ENCODE peak calls at places on chromosomes 2 and 18, in ten cellular contexts. One of them, this sample, is unnamed.

GRCh38 chr2:140880573-140880972 is 1250.2 kb downstream of the LRP1B start:
- DNase-seq in amniotic epithelial cell: no peak
- DNase-seq in activated effector memory CD4-positive, alpha-beta T cell treated with anti-CD3 and anti-CD28 coated beads, Interleukin-2, amount 50 U/mL, for 16 hours: no peak
- DNase-seq in activated T-helper 1 cell treated with anti-CD3 and anti-CD28 coated beads, Interleukin-2, amount 50 U/mL, for 16 hours: no peak
- DNase-seq in GF-D8: no peak
- DNase-seq in myocyte: no peak
- DNase-seq in activated CD4-positive, CD25-positive, alpha-beta regulatory T cell treated with anti-CD3 and anti-CD28 coated beads, Interleukin-2, amount 50 U/mL, for 16 hours: no peak
- DNase-seq in NCI-H82: no peak
- DNase-seq in HuH-7.5: no peak
- DNase-seq in choroid plexus epithelial cell: peak
- DNase-seq in this sample: no peak

GRCh38 chr2:204108301-204108700 is 171.7 kb downstream of the ICOS start:
- DNase-seq in amniotic epithelial cell: no peak
- DNase-seq in activated effector memory CD4-positive, alpha-beta T cell treated with anti-CD3 and anti-CD28 coated beads, Interleukin-2, amount 50 U/mL, for 16 hours: peak
- DNase-seq in activated T-helper 1 cell treated with anti-CD3 and anti-CD28 coated beads, Interleukin-2, amount 50 U/mL, for 16 hours: no peak
- DNase-seq in GF-D8: no peak
- DNase-seq in myocyte: peak
- DNase-seq in activated CD4-positive, CD25-positive, alpha-beta regulatory T cell treated with anti-CD3 and anti-CD28 coated beads, Interleukin-2, amount 50 U/mL, for 16 hours: no peak
- DNase-seq in NCI-H82: peak
- DNase-seq in HuH-7.5: peak
- DNase-seq in choroid plexus epithelial cell: peak
- DNase-seq in this sample: peak

GRCh38 chr2:219731173-219731572 is 103.7 kb downstream of the SLC4A3 start:
- DNase-seq in amniotic epithelial cell: peak
- DNase-seq in activated effector memory CD4-positive, alpha-beta T cell treated with anti-CD3 and anti-CD28 coated beads, Interleukin-2, amount 50 U/mL, for 16 hours: no peak
- DNase-seq in activated T-helper 1 cell treated with anti-CD3 and anti-CD28 coated beads, Interleukin-2, amount 50 U/mL, for 16 hours: no peak
- DNase-seq in GF-D8: no peak
- DNase-seq in myocyte: no peak
- DNase-seq in activated CD4-positive, CD25-positive, alpha-beta regulatory T cell treated with anti-CD3 and anti-CD28 coated beads, Interleukin-2, amount 50 U/mL, for 16 hours: no peak
- DNase-seq in NCI-H82: no peak
- DNase-seq in HuH-7.5: no peak
- DNase-seq in choroid plexus epithelial cell: no peak
- DNase-seq in this sample: no peak

GRCh38 chr2:202104286-202104870 is 31.3 kb downstream of the KIAA2012 start:
- DNase-seq in amniotic epithelial cell: peak
- DNase-seq in activated effector memory CD4-positive, alpha-beta T cell treated with anti-CD3 and anti-CD28 coated beads, Interleukin-2, amount 50 U/mL, for 16 hours: peak
- DNase-seq in activated T-helper 1 cell treated with anti-CD3 and anti-CD28 coated beads, Interleukin-2, amount 50 U/mL, for 16 hours: no peak
- DNase-seq in GF-D8: no peak
- DNase-seq in myocyte: peak
- DNase-seq in activated CD4-positive, CD25-positive, alpha-beta regulatory T cell treated with anti-CD3 and anti-CD28 coated beads, Interleukin-2, amount 50 U/mL, for 16 hours: no peak
- DNase-seq in NCI-H82: peak
- DNase-seq in HuH-7.5: peak
- DNase-seq in choroid plexus epithelial cell: peak
- DNase-seq in this sample: peak

GRCh38 chr2:55059793-55060192 is 9.5 kb upstream of the RTN4 start:
- DNase-seq in amniotic epithelial cell: no peak
- DNase-seq in activated effector memory CD4-positive, alpha-beta T cell treated with anti-CD3 and anti-CD28 coated beads, Interleukin-2, amount 50 U/mL, for 16 hours: no peak
- DNase-seq in activated T-helper 1 cell treated with anti-CD3 and anti-CD28 coated beads, Interleukin-2, amount 50 U/mL, for 16 hours: no peak
- DNase-seq in GF-D8: no peak
- DNase-seq in myocyte: no peak
- DNase-seq in activated CD4-positive, CD25-positive, alpha-beta regulatory T cell treated with anti-CD3 and anti-CD28 coated beads, Interleukin-2, amount 50 U/mL, for 16 hours: no peak
- DNase-seq in NCI-H82: no peak
- DNase-seq in HuH-7.5: no peak
- DNase-seq in choroid plexus epithelial cell: no peak
- DNase-seq in this sample: no peak

GRCh38 chr2:57141269-57141668 is 905.3 kb upstream of the VRK2 start:
- DNase-seq in amniotic epithelial cell: no peak
- DNase-seq in activated effector memory CD4-positive, alpha-beta T cell treated with anti-CD3 and anti-CD28 coated beads, Interleukin-2, amount 50 U/mL, for 16 hours: no peak
- DNase-seq in activated T-helper 1 cell treated with anti-CD3 and anti-CD28 coated beads, Interleukin-2, amount 50 U/mL, for 16 hours: no peak
- DNase-seq in GF-D8: no peak
- DNase-seq in myocyte: peak
- DNase-seq in activated CD4-positive, CD25-positive, alpha-beta regulatory T cell treated with anti-CD3 and anti-CD28 coated beads, Interleukin-2, amount 50 U/mL, for 16 hours: no peak
- DNase-seq in NCI-H82: no peak
- DNase-seq in HuH-7.5: no peak
- DNase-seq in choroid plexus epithelial cell: peak
- DNase-seq in this sample: no peak

GRCh38 chr18:8856769-8857393 is 151.5 kb downstream of the MTCL1 start:
- DNase-seq in amniotic epithelial cell: no peak
- DNase-seq in activated effector memory CD4-positive, alpha-beta T cell treated with anti-CD3 and anti-CD28 coated beads, Interleukin-2, amount 50 U/mL, for 16 hours: no peak
- DNase-seq in activated T-helper 1 cell treated with anti-CD3 and anti-CD28 coated beads, Interleukin-2, amount 50 U/mL, for 16 hours: no peak
- DNase-seq in GF-D8: no peak
- DNase-seq in myocyte: no peak
- DNase-seq in activated CD4-positive, CD25-positive, alpha-beta regulatory T cell treated with anti-CD3 and anti-CD28 coated beads, Interleukin-2, amount 50 U/mL, for 16 hours: no peak
- DNase-seq in NCI-H82: no peak
- DNase-seq in HuH-7.5: no peak
- DNase-seq in choroid plexus epithelial cell: no peak
- DNase-seq in this sample: no peak

GRCh38 chr2:32003791-32004190 is 7.0 kb downstream of the MEMO1 start:
- DNase-seq in amniotic epithelial cell: no peak
- DNase-seq in activated effector memory CD4-positive, alpha-beta T cell treated with anti-CD3 and anti-CD28 coated beads, Interleukin-2, amount 50 U/mL, for 16 hours: peak
- DNase-seq in activated T-helper 1 cell treated with anti-CD3 and anti-CD28 coated beads, Interleukin-2, amount 50 U/mL, for 16 hours: no peak
- DNase-seq in GF-D8: no peak
- DNase-seq in myocyte: no peak
- DNase-seq in activated CD4-positive, CD25-positive, alpha-beta regulatory T cell treated with anti-CD3 and anti-CD28 coated beads, Interleukin-2, amount 50 U/mL, for 16 hours: no peak
- DNase-seq in NCI-H82: no peak
- DNase-seq in HuH-7.5: no peak
- DNase-seq in choroid plexus epithelial cell: no peak
- DNase-seq in this sample: no peak

GRCh38 chr2:235803028-235803427 is 309.2 kb downstream of the AGAP1 start:
- DNase-seq in amniotic epithelial cell: peak
- DNase-seq in activated effector memory CD4-positive, alpha-beta T cell treated with anti-CD3 and anti-CD28 coated beads, Interleukin-2, amount 50 U/mL, for 16 hours: no peak
- DNase-seq in activated T-helper 1 cell treated with anti-CD3 and anti-CD28 coated beads, Interleukin-2, amount 50 U/mL, for 16 hours: no peak
- DNase-seq in GF-D8: no peak
- DNase-seq in myocyte: no peak
- DNase-seq in activated CD4-positive, CD25-positive, alpha-beta regulatory T cell treated with anti-CD3 and anti-CD28 coated beads, Interleukin-2, amount 50 U/mL, for 16 hours: no peak
- DNase-seq in NCI-H82: no peak
- DNase-seq in HuH-7.5: no peak
- DNase-seq in choroid plexus epithelial cell: peak
- DNase-seq in this sample: no peak

GRCh38 chr2:212770240-212770639 is 231.6 kb upstream of the ERBB4 start:
- DNase-seq in amniotic epithelial cell: no peak
- DNase-seq in activated effector memory CD4-positive, alpha-beta T cell treated with anti-CD3 and anti-CD28 coated beads, Interleukin-2, amount 50 U/mL, for 16 hours: no peak
- DNase-seq in activated T-helper 1 cell treated with anti-CD3 and anti-CD28 coated beads, Interleukin-2, amount 50 U/mL, for 16 hours: no peak
- DNase-seq in GF-D8: no peak
- DNase-seq in myocyte: no peak
- DNase-seq in activated CD4-positive, CD25-positive, alpha-beta regulatory T cell treated with anti-CD3 and anti-CD28 coated beads, Interleukin-2, amount 50 U/mL, for 16 hours: no peak
- DNase-seq in NCI-H82: no peak
- DNase-seq in HuH-7.5: no peak
- DNase-seq in choroid plexus epithelial cell: no peak
- DNase-seq in this sample: no peak

GRCh38 chr2:188485496-188485895 is 193.8 kb downstream of the GULP1 start:
- DNase-seq in amniotic epithelial cell: peak
- DNase-seq in activated effector memory CD4-positive, alpha-beta T cell treated with anti-CD3 and anti-CD28 coated beads, Interleukin-2, amount 50 U/mL, for 16 hours: no peak
- DNase-seq in activated T-helper 1 cell treated with anti-CD3 and anti-CD28 coated beads, Interleukin-2, amount 50 U/mL, for 16 hours: no peak
- DNase-seq in GF-D8: no peak
- DNase-seq in myocyte: peak
- DNase-seq in activated CD4-positive, CD25-positive, alpha-beta regulatory T cell treated with anti-CD3 and anti-CD28 coated beads, Interleukin-2, amount 50 U/mL, for 16 hours: no peak
- DNase-seq in NCI-H82: no peak
- DNase-seq in HuH-7.5: no peak
- DNase-seq in choroid plexus epithelial cell: no peak
- DNase-seq in this sample: no peak

GRCh38 chr18:36372902-36373301 is 75.4 kb downstream of the FHOD3 start:
- DNase-seq in amniotic epithelial cell: peak
- DNase-seq in activated effector memory CD4-positive, alpha-beta T cell treated with anti-CD3 and anti-CD28 coated beads, Interleukin-2, amount 50 U/mL, for 16 hours: no peak
- DNase-seq in activated T-helper 1 cell treated with anti-CD3 and anti-CD28 coated beads, Interleukin-2, amount 50 U/mL, for 16 hours: no peak
- DNase-seq in GF-D8: peak
- DNase-seq in myocyte: peak
- DNase-seq in activated CD4-positive, CD25-positive, alpha-beta regulatory T cell treated with anti-CD3 and anti-CD28 coated beads, Interleukin-2, amount 50 U/mL, for 16 hours: no peak
- DNase-seq in NCI-H82: no peak
- DNase-seq in HuH-7.5: no peak
- DNase-seq in choroid plexus epithelial cell: peak
- DNase-seq in this sample: no peak

GRCh38 chr18:55189972-55190371 is 230.7 kb upstream of the CCDC68 start:
- DNase-seq in amniotic epithelial cell: no peak
- DNase-seq in activated effector memory CD4-positive, alpha-beta T cell treated with anti-CD3 and anti-CD28 coated beads, Interleukin-2, amount 50 U/mL, for 16 hours: no peak
- DNase-seq in activated T-helper 1 cell treated with anti-CD3 and anti-CD28 coated beads, Interleukin-2, amount 50 U/mL, for 16 hours: no peak
- DNase-seq in GF-D8: no peak
- DNase-seq in myocyte: no peak
- DNase-seq in activated CD4-positive, CD25-positive, alpha-beta regulatory T cell treated with anti-CD3 and anti-CD28 coated beads, Interleukin-2, amount 50 U/mL, for 16 hours: no peak
- DNase-seq in NCI-H82: peak
- DNase-seq in HuH-7.5: no peak
- DNase-seq in choroid plexus epithelial cell: no peak
- DNase-seq in this sample: no peak

GRCh38 chr2:229313591-229313990 is 42.5 kb upstream of the PID1 start:
- DNase-seq in amniotic epithelial cell: peak
- DNase-seq in activated effector memory CD4-positive, alpha-beta T cell treated with anti-CD3 and anti-CD28 coated beads, Interleukin-2, amount 50 U/mL, for 16 hours: no peak
- DNase-seq in activated T-helper 1 cell treated with anti-CD3 and anti-CD28 coated beads, Interleukin-2, amount 50 U/mL, for 16 hours: no peak
- DNase-seq in GF-D8: no peak
- DNase-seq in myocyte: peak
- DNase-seq in activated CD4-positive, CD25-positive, alpha-beta regulatory T cell treated with anti-CD3 and anti-CD28 coated beads, Interleukin-2, amount 50 U/mL, for 16 hours: no peak
- DNase-seq in NCI-H82: no peak
- DNase-seq in HuH-7.5: no peak
- DNase-seq in choroid plexus epithelial cell: peak
- DNase-seq in this sample: no peak

GRCh38 chr2:1769703-1770422 is 25.5 kb upstream of the PXDN start:
- DNase-seq in amniotic epithelial cell: peak
- DNase-seq in activated effector memory CD4-positive, alpha-beta T cell treated with anti-CD3 and anti-CD28 coated beads, Interleukin-2, amount 50 U/mL, for 16 hours: peak
- DNase-seq in activated T-helper 1 cell treated with anti-CD3 and anti-CD28 coated beads, Interleukin-2, amount 50 U/mL, for 16 hours: no peak
- DNase-seq in GF-D8: no peak
- DNase-seq in myocyte: peak
- DNase-seq in activated CD4-positive, CD25-positive, alpha-beta regulatory T cell treated with anti-CD3 and anti-CD28 coated beads, Interleukin-2, amount 50 U/mL, for 16 hours: peak
- DNase-seq in NCI-H82: peak
- DNase-seq in HuH-7.5: peak
- DNase-seq in choroid plexus epithelial cell: peak
- DNase-seq in this sample: peak

GRCh38 chr18:13558132-13558531 is 168.2 kb downstream of the FAM210A start:
- DNase-seq in amniotic epithelial cell: peak
- DNase-seq in activated effector memory CD4-positive, alpha-beta T cell treated with anti-CD3 and anti-CD28 coated beads, Interleukin-2, amount 50 U/mL, for 16 hours: no peak
- DNase-seq in activated T-helper 1 cell treated with anti-CD3 and anti-CD28 coated beads, Interleukin-2, amount 50 U/mL, for 16 hours: no peak
- DNase-seq in GF-D8: no peak
- DNase-seq in myocyte: peak
- DNase-seq in activated CD4-positive, CD25-positive, alpha-beta regulatory T cell treated with anti-CD3 and anti-CD28 coated beads, Interleukin-2, amount 50 U/mL, for 16 hours: no peak
- DNase-seq in NCI-H82: peak
- DNase-seq in HuH-7.5: peak
- DNase-seq in choroid plexus epithelial cell: peak
- DNase-seq in this sample: peak

GRCh38 chr18:74806700-74807416 is 209.2 kb downstream of the ZNF407 start:
- DNase-seq in amniotic epithelial cell: peak
- DNase-seq in activated effector memory CD4-positive, alpha-beta T cell treated with anti-CD3 and anti-CD28 coated beads, Interleukin-2, amount 50 U/mL, for 16 hours: no peak
- DNase-seq in activated T-helper 1 cell treated with anti-CD3 and anti-CD28 coated beads, Interleukin-2, amount 50 U/mL, for 16 hours: no peak
- DNase-seq in GF-D8: no peak
- DNase-seq in myocyte: peak
- DNase-seq in activated CD4-positive, CD25-positive, alpha-beta regulatory T cell treated with anti-CD3 and anti-CD28 coated beads, Interleukin-2, amount 50 U/mL, for 16 hours: no peak
- DNase-seq in NCI-H82: no peak
- DNase-seq in HuH-7.5: no peak
- DNase-seq in choroid plexus epithelial cell: peak
- DNase-seq in this sample: peak

GRCh38 chr2:153819501-153819900 is 52.2 kb upstream of the GALNT13 start:
- DNase-seq in amniotic epithelial cell: peak
- DNase-seq in activated effector memory CD4-positive, alpha-beta T cell treated with anti-CD3 and anti-CD28 coated beads, Interleukin-2, amount 50 U/mL, for 16 hours: no peak
- DNase-seq in activated T-helper 1 cell treated with anti-CD3 and anti-CD28 coated beads, Interleukin-2, amount 50 U/mL, for 16 hours: no peak
- DNase-seq in GF-D8: no peak
- DNase-seq in myocyte: no peak
- DNase-seq in activated CD4-positive, CD25-positive, alpha-beta regulatory T cell treated with anti-CD3 and anti-CD28 coated beads, Interleukin-2, amount 50 U/mL, for 16 hours: no peak
- DNase-seq in NCI-H82: peak
- DNase-seq in HuH-7.5: no peak
- DNase-seq in choroid plexus epithelial cell: no peak
- DNase-seq in this sample: no peak

GRCh38 chr2:14492920-14493503 is 139.5 kb upstream of the LRATD1 start:
- DNase-seq in amniotic epithelial cell: peak
- DNase-seq in activated effector memory CD4-positive, alpha-beta T cell treated with anti-CD3 and anti-CD28 coated beads, Interleukin-2, amount 50 U/mL, for 16 hours: no peak
- DNase-seq in activated T-helper 1 cell treated with anti-CD3 and anti-CD28 coated beads, Interleukin-2, amount 50 U/mL, for 16 hours: no peak
- DNase-seq in GF-D8: no peak
- DNase-seq in myocyte: peak
- DNase-seq in activated CD4-positive, CD25-positive, alpha-beta regulatory T cell treated with anti-CD3 and anti-CD28 coated beads, Interleukin-2, amount 50 U/mL, for 16 hours: no peak
- DNase-seq in NCI-H82: no peak
- DNase-seq in HuH-7.5: no peak
- DNase-seq in choroid plexus epithelial cell: peak
- DNase-seq in this sample: no peak

GRCh38 chr2:135688978-135689377 is 52.7 kb upstream of the UBXN4 start:
- DNase-seq in amniotic epithelial cell: no peak
- DNase-seq in activated effector memory CD4-positive, alpha-beta T cell treated with anti-CD3 and anti-CD28 coated beads, Interleukin-2, amount 50 U/mL, for 16 hours: no peak
- DNase-seq in activated T-helper 1 cell treated with anti-CD3 and anti-CD28 coated beads, Interleukin-2, amount 50 U/mL, for 16 hours: no peak
- DNase-seq in GF-D8: no peak
- DNase-seq in myocyte: no peak
- DNase-seq in activated CD4-positive, CD25-positive, alpha-beta regulatory T cell treated with anti-CD3 and anti-CD28 coated beads, Interleukin-2, amount 50 U/mL, for 16 hours: no peak
- DNase-seq in NCI-H82: no peak
- DNase-seq in HuH-7.5: no peak
- DNase-seq in choroid plexus epithelial cell: no peak
- DNase-seq in this sample: no peak

GRCh38 chr2:117714761-117715160 is 99.7 kb upstream of the DDX18 start:
- DNase-seq in amniotic epithelial cell: no peak
- DNase-seq in activated effector memory CD4-positive, alpha-beta T cell treated with anti-CD3 and anti-CD28 coated beads, Interleukin-2, amount 50 U/mL, for 16 hours: no peak
- DNase-seq in activated T-helper 1 cell treated with anti-CD3 and anti-CD28 coated beads, Interleukin-2, amount 50 U/mL, for 16 hours: no peak
- DNase-seq in GF-D8: no peak
- DNase-seq in myocyte: no peak
- DNase-seq in activated CD4-positive, CD25-positive, alpha-beta regulatory T cell treated with anti-CD3 and anti-CD28 coated beads, Interleukin-2, amount 50 U/mL, for 16 hours: no peak
- DNase-seq in NCI-H82: no peak
- DNase-seq in HuH-7.5: no peak
- DNase-seq in choroid plexus epithelial cell: no peak
- DNase-seq in this sample: no peak

GRCh38 chr2:167052825-167053224 is 164.5 kb downstream of the XIRP2 start:
- DNase-seq in amniotic epithelial cell: peak
- DNase-seq in activated effector memory CD4-positive, alpha-beta T cell treated with anti-CD3 and anti-CD28 coated beads, Interleukin-2, amount 50 U/mL, for 16 hours: no peak
- DNase-seq in activated T-helper 1 cell treated with anti-CD3 and anti-CD28 coated beads, Interleukin-2, amount 50 U/mL, for 16 hours: no peak
- DNase-seq in GF-D8: no peak
- DNase-seq in myocyte: peak
- DNase-seq in activated CD4-positive, CD25-positive, alpha-beta regulatory T cell treated with anti-CD3 and anti-CD28 coated beads, Interleukin-2, amount 50 U/mL, for 16 hours: no peak
- DNase-seq in NCI-H82: no peak
- DNase-seq in HuH-7.5: no peak
- DNase-seq in choroid plexus epithelial cell: peak
- DNase-seq in this sample: peak

GRCh38 chr2:183078163-183078466 is 432 bp upstream of the DUSP19 start:
- DNase-seq in amniotic epithelial cell: no peak
- DNase-seq in activated effector memory CD4-positive, alpha-beta T cell treated with anti-CD3 and anti-CD28 coated beads, Interleukin-2, amount 50 U/mL, for 16 hours: peak
- DNase-seq in activated T-helper 1 cell treated with anti-CD3 and anti-CD28 coated beads, Interleukin-2, amount 50 U/mL, for 16 hours: no peak
- DNase-seq in GF-D8: no peak
- DNase-seq in myocyte: no peak
- DNase-seq in activated CD4-positive, CD25-positive, alpha-beta regulatory T cell treated with anti-CD3 and anti-CD28 coated beads, Interleukin-2, amount 50 U/mL, for 16 hours: no peak
- DNase-seq in NCI-H82: no peak
- DNase-seq in HuH-7.5: peak
- DNase-seq in choroid plexus epithelial cell: no peak
- DNase-seq in this sample: no peak

GRCh38 chr18:35024965-35025364 is 16.2 kb upstream of the MAPRE2 start:
- DNase-seq in amniotic epithelial cell: peak
- DNase-seq in activated effector memory CD4-positive, alpha-beta T cell treated with anti-CD3 and anti-CD28 coated beads, Interleukin-2, amount 50 U/mL, for 16 hours: no peak
- DNase-seq in activated T-helper 1 cell treated with anti-CD3 and anti-CD28 coated beads, Interleukin-2, amount 50 U/mL, for 16 hours: no peak
- DNase-seq in GF-D8: no peak
- DNase-seq in myocyte: peak
- DNase-seq in activated CD4-positive, CD25-positive, alpha-beta regulatory T cell treated with anti-CD3 and anti-CD28 coated beads, Interleukin-2, amount 50 U/mL, for 16 hours: no peak
- DNase-seq in NCI-H82: no peak
- DNase-seq in HuH-7.5: no peak
- DNase-seq in choroid plexus epithelial cell: peak
- DNase-seq in this sample: no peak

GRCh38 chr2:43196773-43197567 is 29.4 kb downstream of the ZFP36L2 start:
- DNase-seq in amniotic epithelial cell: peak
- DNase-seq in activated effector memory CD4-positive, alpha-beta T cell treated with anti-CD3 and anti-CD28 coated beads, Interleukin-2, amount 50 U/mL, for 16 hours: no peak
- DNase-seq in activated T-helper 1 cell treated with anti-CD3 and anti-CD28 coated beads, Interleukin-2, amount 50 U/mL, for 16 hours: no peak
- DNase-seq in GF-D8: no peak
- DNase-seq in myocyte: no peak
- DNase-seq in activated CD4-positive, CD25-positive, alpha-beta regulatory T cell treated with anti-CD3 and anti-CD28 coated beads, Interleukin-2, amount 50 U/mL, for 16 hours: no peak
- DNase-seq in NCI-H82: no peak
- DNase-seq in HuH-7.5: no peak
- DNase-seq in choroid plexus epithelial cell: no peak
- DNase-seq in this sample: no peak

GRCh38 chr2:70837980-70838379 is 2.4 kb upstream of the CD207 start:
- DNase-seq in amniotic epithelial cell: no peak
- DNase-seq in activated effector memory CD4-positive, alpha-beta T cell treated with anti-CD3 and anti-CD28 coated beads, Interleukin-2, amount 50 U/mL, for 16 hours: no peak
- DNase-seq in activated T-helper 1 cell treated with anti-CD3 and anti-CD28 coated beads, Interleukin-2, amount 50 U/mL, for 16 hours: no peak
- DNase-seq in GF-D8: no peak
- DNase-seq in myocyte: no peak
- DNase-seq in activated CD4-positive, CD25-positive, alpha-beta regulatory T cell treated with anti-CD3 and anti-CD28 coated beads, Interleukin-2, amount 50 U/mL, for 16 hours: no peak
- DNase-seq in NCI-H82: no peak
- DNase-seq in HuH-7.5: no peak
- DNase-seq in choroid plexus epithelial cell: no peak
- DNase-seq in this sample: no peak

GRCh38 chr2:134668821-134669220 is 50.0 kb downstream of the TMEM163 start:
- DNase-seq in amniotic epithelial cell: no peak
- DNase-seq in activated effector memory CD4-positive, alpha-beta T cell treated with anti-CD3 and anti-CD28 coated beads, Interleukin-2, amount 50 U/mL, for 16 hours: peak
- DNase-seq in activated T-helper 1 cell treated with anti-CD3 and anti-CD28 coated beads, Interleukin-2, amount 50 U/mL, for 16 hours: peak
- DNase-seq in GF-D8: no peak
- DNase-seq in myocyte: no peak
- DNase-seq in activated CD4-positive, CD25-positive, alpha-beta regulatory T cell treated with anti-CD3 and anti-CD28 coated beads, Interleukin-2, amount 50 U/mL, for 16 hours: no peak
- DNase-seq in NCI-H82: no peak
- DNase-seq in HuH-7.5: no peak
- DNase-seq in choroid plexus epithelial cell: no peak
- DNase-seq in this sample: peak

GRCh38 chr2:100603945-100604633 is 41.3 kb downstream of the PDCL3 start:
- DNase-seq in amniotic epithelial cell: no peak
- DNase-seq in activated effector memory CD4-positive, alpha-beta T cell treated with anti-CD3 and anti-CD28 coated beads, Interleukin-2, amount 50 U/mL, for 16 hours: no peak
- DNase-seq in activated T-helper 1 cell treated with anti-CD3 and anti-CD28 coated beads, Interleukin-2, amount 50 U/mL, for 16 hours: no peak
- DNase-seq in GF-D8: no peak
- DNase-seq in myocyte: peak
- DNase-seq in activated CD4-positive, CD25-positive, alpha-beta regulatory T cell treated with anti-CD3 and anti-CD28 coated beads, Interleukin-2, amount 50 U/mL, for 16 hours: no peak
- DNase-seq in NCI-H82: no peak
- DNase-seq in HuH-7.5: no peak
- DNase-seq in choroid plexus epithelial cell: peak
- DNase-seq in this sample: no peak